ENCODE peak calls at places on chromosome 10, in ten cellular contexts. One of them, this sample, is unnamed. For H3K4me1, the result is how much of the 10 kb centered on the place peaks cover.

GRCh38 chr10:48739141-48739540 is 54.5 kb downstream of the WDFY4 start:
- DNase-seq in PC-9: no peak
- DNase-seq in kidney: no peak
- DNase-seq in cardiac muscle cell: no peak
- DNase-seq in hepatocyte: no peak
- DNase-seq in spleen: no peak
- DNase-seq in neural progenitor cell: no peak
- DNase-seq in mesenchymal stem cell: no peak
- DNase-seq in aorta: no peak
- DNase-seq in CD8-positive, alpha-beta T cell: no peak
- DNase-seq in this sample: no peak

GRCh38 chr10:79224263-79224949 is 122.9 kb upstream of the PPIF start:
- DNase-seq in hepatocyte: no peak
- DNase-seq in mesenchymal stem cell: peak
- DNase-seq in kidney: peak
- DNase-seq in cardiac muscle cell: no peak
- DNase-seq in spleen: no peak
- DNase-seq in aorta: no peak
- DNase-seq in PC-9: no peak
- DNase-seq in neural progenitor cell: no peak
- DNase-seq in CD8-positive, alpha-beta T cell: no peak
- DNase-seq in this sample: no peak

GRCh38 chr10:132521466-132522102 is 16.0 kb upstream of the INPP5A start:
- DNase-seq in spleen: peak
- DNase-seq in PC-9: no peak
- DNase-seq in kidney: peak
- DNase-seq in mesenchymal stem cell: no peak
- DNase-seq in CD8-positive, alpha-beta T cell: no peak
- DNase-seq in cardiac muscle cell: no peak
- DNase-seq in aorta: peak
- DNase-seq in neural progenitor cell: no peak
- DNase-seq in hepatocyte: no peak
- DNase-seq in this sample: no peak

GRCh38 chr10:73096041-73096451 is 620 bp downstream of the P4HA1 start:
- DNase-seq in kidney: peak
- DNase-seq in neural progenitor cell: peak
- DNase-seq in CD8-positive, alpha-beta T cell: peak
- DNase-seq in cardiac muscle cell: peak
- DNase-seq in mesenchymal stem cell: peak
- DNase-seq in hepatocyte: peak
- DNase-seq in aorta: peak
- DNase-seq in PC-9: peak
- DNase-seq in spleen: peak
- DNase-seq in this sample: peak

GRCh38 chr10:128907155-128907554 is 559.9 kb upstream of the MGMT start:
- DNase-seq in cardiac muscle cell: no peak
- DNase-seq in neural progenitor cell: no peak
- DNase-seq in CD8-positive, alpha-beta T cell: no peak
- DNase-seq in aorta: no peak
- DNase-seq in spleen: no peak
- DNase-seq in mesenchymal stem cell: no peak
- DNase-seq in PC-9: no peak
- DNase-seq in hepatocyte: no peak
- DNase-seq in kidney: no peak
- DNase-seq in this sample: no peak

GRCh38 chr10:121088524-121088923 is 237.4 kb downstream of the WDR11 start:
- DNase-seq in mesenchymal stem cell: peak
- DNase-seq in hepatocyte: peak
- DNase-seq in cardiac muscle cell: peak
- DNase-seq in PC-9: no peak
- DNase-seq in kidney: no peak
- DNase-seq in CD8-positive, alpha-beta T cell: no peak
- DNase-seq in aorta: no peak
- DNase-seq in spleen: no peak
- DNase-seq in neural progenitor cell: peak
- DNase-seq in this sample: no peak

GRCh38 chr10:132538790-132539421 is 1.3 kb downstream of the INPP5A start:
- DNase-seq in PC-9: no peak
- DNase-seq in cardiac muscle cell: no peak
- DNase-seq in CD8-positive, alpha-beta T cell: no peak
- DNase-seq in hepatocyte: no peak
- DNase-seq in neural progenitor cell: no peak
- DNase-seq in mesenchymal stem cell: no peak
- DNase-seq in spleen: peak
- DNase-seq in aorta: no peak
- DNase-seq in kidney: peak
- DNase-seq in this sample: no peak

GRCh38 chr10:33520223-33520622 is 185.8 kb upstream of the NRP1 start:
- DNase-seq in neural progenitor cell: no peak
- DNase-seq in cardiac muscle cell: no peak
- DNase-seq in kidney: no peak
- DNase-seq in aorta: no peak
- DNase-seq in spleen: no peak
- DNase-seq in hepatocyte: no peak
- DNase-seq in PC-9: no peak
- DNase-seq in CD8-positive, alpha-beta T cell: no peak
- DNase-seq in mesenchymal stem cell: no peak
- DNase-seq in this sample: no peak

GRCh38 chr10:91541481-91541880 is 91.4 kb downstream of the PPP1R3C start:
- DNase-seq in neural progenitor cell: no peak
- DNase-seq in CD8-positive, alpha-beta T cell: no peak
- DNase-seq in kidney: no peak
- DNase-seq in aorta: no peak
- DNase-seq in mesenchymal stem cell: no peak
- DNase-seq in hepatocyte: no peak
- DNase-seq in PC-9: no peak
- DNase-seq in cardiac muscle cell: peak
- DNase-seq in spleen: no peak
- DNase-seq in this sample: no peak

GRCh38 chr10:60666221-60666620 is 112.1 kb upstream of the CDK1 start:
- DNase-seq in aorta: peak
- DNase-seq in CD8-positive, alpha-beta T cell: no peak
- DNase-seq in spleen: no peak
- DNase-seq in cardiac muscle cell: peak
- DNase-seq in neural progenitor cell: no peak
- DNase-seq in hepatocyte: peak
- DNase-seq in PC-9: no peak
- DNase-seq in kidney: no peak
- DNase-seq in mesenchymal stem cell: peak
- DNase-seq in this sample: no peak

GRCh38 chr10:84088626-84089025 is 50.7 kb upstream of the GHITM start:
- DNase-seq in aorta: no peak
- DNase-seq in neural progenitor cell: no peak
- DNase-seq in spleen: no peak
- DNase-seq in cardiac muscle cell: peak
- DNase-seq in PC-9: no peak
- DNase-seq in kidney: no peak
- DNase-seq in CD8-positive, alpha-beta T cell: no peak
- DNase-seq in hepatocyte: no peak
- DNase-seq in mesenchymal stem cell: no peak
- DNase-seq in this sample: no peak

GRCh38 chr10:127279334-127279774 is 83.0 kb upstream of the INSYN2A start:
- DNase-seq in PC-9: no peak
- DNase-seq in neural progenitor cell: no peak
- DNase-seq in CD8-positive, alpha-beta T cell: no peak
- DNase-seq in hepatocyte: peak
- DNase-seq in mesenchymal stem cell: no peak
- DNase-seq in kidney: no peak
- DNase-seq in cardiac muscle cell: no peak
- DNase-seq in aorta: no peak
- DNase-seq in spleen: no peak
- DNase-seq in this sample: no peak

GRCh38 chr10:127280446-127280845 is 84.1 kb upstream of the INSYN2A start:
- DNase-seq in kidney: no peak
- DNase-seq in hepatocyte: no peak
- DNase-seq in CD8-positive, alpha-beta T cell: no peak
- DNase-seq in mesenchymal stem cell: no peak
- DNase-seq in aorta: no peak
- DNase-seq in spleen: no peak
- DNase-seq in PC-9: no peak
- DNase-seq in cardiac muscle cell: no peak
- DNase-seq in neural progenitor cell: no peak
- DNase-seq in this sample: no peak

GRCh38 chr10:127275793-127276415 is 79.5 kb upstream of the INSYN2A start:
- DNase-seq in mesenchymal stem cell: no peak
- DNase-seq in spleen: no peak
- DNase-seq in neural progenitor cell: no peak
- DNase-seq in CD8-positive, alpha-beta T cell: no peak
- DNase-seq in PC-9: no peak
- DNase-seq in aorta: no peak
- DNase-seq in cardiac muscle cell: no peak
- DNase-seq in hepatocyte: no peak
- DNase-seq in kidney: no peak
- DNase-seq in this sample: no peak

GRCh38 chr10:127277063-127277462 is 80.7 kb upstream of the INSYN2A start:
- DNase-seq in CD8-positive, alpha-beta T cell: no peak
- DNase-seq in kidney: no peak
- DNase-seq in hepatocyte: no peak
- DNase-seq in neural progenitor cell: no peak
- DNase-seq in mesenchymal stem cell: no peak
- DNase-seq in cardiac muscle cell: no peak
- DNase-seq in PC-9: no peak
- DNase-seq in spleen: no peak
- DNase-seq in aorta: no peak
- DNase-seq in this sample: no peak

GRCh38 chr10:127278001-127278400 is 81.6 kb upstream of the INSYN2A start:
- DNase-seq in CD8-positive, alpha-beta T cell: no peak
- DNase-seq in spleen: no peak
- DNase-seq in aorta: no peak
- DNase-seq in hepatocyte: no peak
- DNase-seq in PC-9: no peak
- DNase-seq in cardiac muscle cell: peak
- DNase-seq in kidney: no peak
- DNase-seq in neural progenitor cell: no peak
- DNase-seq in mesenchymal stem cell: no peak
- DNase-seq in this sample: no peak
- H3K27ac ChIP-seq in CD8-positive, alpha-beta T cell: no peak
- H3K27ac ChIP-seq in spleen: no peak
- H3K27ac ChIP-seq in aorta: no peak
- H3K27ac ChIP-seq in hepatocyte: peak
- H3K27ac ChIP-seq in PC-9: no peak
- H3K27ac ChIP-seq in cardiac muscle cell: no peak
- H3K27ac ChIP-seq in kidney: no peak
- H3K27ac ChIP-seq in neural progenitor cell: no peak
- H3K27ac ChIP-seq in mesenchymal stem cell: peak
- H3K27ac ChIP-seq in this sample: no peak

DNA sequence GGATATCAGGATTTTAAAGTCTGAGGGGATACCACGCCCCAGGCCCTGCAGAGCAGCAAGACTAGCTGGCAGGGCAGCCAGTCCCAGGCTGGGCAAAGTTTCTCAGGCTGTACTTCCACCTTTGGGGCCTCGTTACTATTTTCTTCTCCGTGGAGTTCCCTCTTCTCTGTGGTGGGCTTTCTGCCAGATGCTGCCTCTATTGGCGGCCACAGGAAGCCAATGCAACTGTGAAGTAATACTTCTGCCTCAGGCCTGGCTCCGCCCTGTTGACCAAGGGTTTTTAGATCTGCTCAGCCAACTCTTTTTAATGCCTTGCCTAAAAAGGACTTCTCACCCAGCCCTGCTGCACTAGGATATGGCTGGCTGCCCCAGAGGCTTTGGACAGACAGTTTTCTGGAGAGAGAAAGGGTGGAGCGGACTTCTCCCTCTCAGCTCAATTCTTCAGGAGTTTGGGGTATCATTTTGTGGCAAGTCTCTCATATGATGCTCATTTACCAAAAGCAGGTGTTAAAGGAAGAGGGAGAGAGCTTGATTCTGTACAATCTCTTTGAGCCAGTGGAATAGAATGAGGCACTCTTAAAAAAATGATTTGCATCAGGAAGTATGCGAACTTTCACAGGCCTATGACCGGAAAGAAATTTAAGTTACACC is 67.4 kb downstream of the HHEX start:
- DNase-seq in hepatocyte: peak
- DNase-seq in neural progenitor cell: peak
- DNase-seq in aorta: peak
- DNase-seq in cardiac muscle cell: peak
- DNase-seq in kidney: peak
- DNase-seq in CD8-positive, alpha-beta T cell: no peak
- DNase-seq in mesenchymal stem cell: peak
- DNase-seq in spleen: peak
- DNase-seq in PC-9: peak
- DNase-seq in this sample: no peak
- H3K4me1 ChIP-seq in hepatocyte: under half
- H3K4me1 ChIP-seq in neural progenitor cell: under half
- H3K4me1 ChIP-seq in aorta: under half
- H3K4me1 ChIP-seq in cardiac muscle cell: under half
- H3K4me1 ChIP-seq in kidney: under half
- H3K4me1 ChIP-seq in CD8-positive, alpha-beta T cell: under half
- H3K4me1 ChIP-seq in mesenchymal stem cell: under half
- H3K4me1 ChIP-seq in spleen: half or more
- H3K4me1 ChIP-seq in PC-9: under half
- H3K4me1 ChIP-seq in this sample: under half

GRCh38 chr10:122140477-122140902 is 130.6 kb upstream of the BTBD16 start:
- DNase-seq in kidney: peak
- DNase-seq in cardiac muscle cell: peak
- DNase-seq in PC-9: peak
- DNase-seq in neural progenitor cell: no peak
- DNase-seq in mesenchymal stem cell: peak
- DNase-seq in aorta: no peak
- DNase-seq in spleen: no peak
- DNase-seq in hepatocyte: no peak
- DNase-seq in CD8-positive, alpha-beta T cell: no peak
- DNase-seq in this sample: no peak
- H3K27ac ChIP-seq in kidney: peak
- H3K27ac ChIP-seq in cardiac muscle cell: peak
- H3K27ac ChIP-seq in PC-9: peak
- H3K27ac ChIP-seq in neural progenitor cell: no peak
- H3K27ac ChIP-seq in mesenchymal stem cell: peak
- H3K27ac ChIP-seq in aorta: peak
- H3K27ac ChIP-seq in spleen: peak
- H3K27ac ChIP-seq in hepatocyte: no peak
- H3K27ac ChIP-seq in CD8-positive, alpha-beta T cell: no peak
- H3K27ac ChIP-seq in this sample: no peak

DNA sequence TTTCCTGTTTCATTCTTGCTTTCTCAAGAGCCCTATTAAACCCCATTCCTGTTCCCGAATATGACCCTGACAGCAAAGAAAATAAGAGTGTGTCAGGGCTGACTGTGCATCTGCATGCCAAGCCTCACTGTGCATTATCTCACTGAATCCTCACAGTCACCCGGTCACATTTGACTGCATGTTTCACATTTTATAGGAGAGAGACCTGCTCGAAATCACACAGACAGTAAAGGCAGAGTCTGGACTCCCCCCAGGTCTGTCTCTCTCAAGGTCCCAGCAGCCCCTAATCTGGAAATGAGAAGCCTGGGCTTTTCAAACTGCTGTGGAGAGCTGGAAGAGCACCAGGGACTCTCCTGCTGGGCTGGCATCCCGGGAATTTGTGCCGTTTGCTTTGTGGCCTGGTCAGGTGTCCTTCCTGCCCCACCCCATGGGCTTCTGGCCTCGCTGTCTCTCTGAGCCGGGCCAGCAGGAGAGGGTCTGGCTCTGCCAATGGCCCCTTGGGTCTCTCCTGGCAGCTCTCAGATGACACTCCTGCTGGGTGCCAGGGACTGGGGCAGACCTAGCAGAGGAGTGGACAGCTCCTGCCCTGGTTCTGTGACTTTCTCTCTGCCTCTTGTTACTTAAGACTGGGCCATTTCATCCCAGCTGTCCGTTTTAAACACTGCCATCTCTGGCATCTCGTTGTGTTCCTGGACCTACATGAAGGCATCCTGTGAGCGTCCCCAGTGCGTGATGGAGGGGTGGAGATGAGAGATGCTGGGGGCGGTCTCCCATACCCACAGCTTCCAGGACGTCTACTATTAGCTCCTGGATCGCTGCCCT is 173.6 kb downstream of the ARHGAP12 start:
- DNase-seq in hepatocyte: no peak
- DNase-seq in CD8-positive, alpha-beta T cell: no peak
- DNase-seq in neural progenitor cell: peak
- DNase-seq in mesenchymal stem cell: no peak
- DNase-seq in aorta: no peak
- DNase-seq in spleen: no peak
- DNase-seq in PC-9: peak
- DNase-seq in kidney: no peak
- DNase-seq in cardiac muscle cell: no peak
- DNase-seq in this sample: no peak
- H3K4me1 ChIP-seq in hepatocyte: under half
- H3K4me1 ChIP-seq in CD8-positive, alpha-beta T cell: under half
- H3K4me1 ChIP-seq in neural progenitor cell: under half
- H3K4me1 ChIP-seq in mesenchymal stem cell: under half
- H3K4me1 ChIP-seq in aorta: under half
- H3K4me1 ChIP-seq in spleen: half or more
- H3K4me1 ChIP-seq in PC-9: under half
- H3K4me1 ChIP-seq in kidney: under half
- H3K4me1 ChIP-seq in cardiac muscle cell: under half
- H3K4me1 ChIP-seq in this sample: under half